ENCODE peak calls at places on chromosomes 12 and 14, in five cellular contexts. V, B, K, U and F are unnamed samples.

GRCh38 chr14:95685978-95686922 is at the start of gene TCL1B:
- DNase-seq in V (no peak), B (no peak), K (no peak), U (no peak), F (no peak)

GRCh38 chr14:105299654-105300541 is 903 bp downstream of the BRF1 start:
- DNase-seq in V (peak; percentile 34), B (no peak), K (no peak), U (no peak), F (peak; percentile 47)

GRCh38 chr14:36217732-36218131 is 41.2 kb upstream of the PTCSC3 start:
- DNase-seq in V (no peak), B (peak; percentile 47), K (peak; percentile 45), U (no peak), F (no peak)

GRCh38 chr12:92063641-92064040 is 82.0 kb downstream of the BTG1 start:
- DNase-seq in V (peak; percentile 84), B (peak; percentile 32), K (no peak), U (no peak), F (no peak)

GRCh38 chr12:22018860-22019259 is 27.2 kb upstream of the CMAS start:
- DNase-seq in V (no peak), B (no peak), K (no peak), U (no peak), F (no peak)

GRCh38 chr12:67002711-67003110 is 266.4 kb upstream of the CAND1 start:
- DNase-seq in V (no peak), B (no peak), K (no peak), U (no peak), F (no peak)

GRCh38 chr12:16955083-16955657 is 349.2 kb upstream of the LMO3 start:
- DNase-seq in V (no peak), B (peak; percentile 63), K (no peak), U (no peak), F (no peak)

GRCh38 chr14:24261256-24261968 is 1.6 kb downstream of the TGM1 start:
- DNase-seq in V (no peak), B (no peak), K (no peak), U (no peak), F (no peak)

GRCh38 chr12:77218278-77218677 is 152.9 kb upstream of the E2F7 start:
- DNase-seq in V (no peak), B (no peak), K (no peak), U (no peak), F (no peak)

GRCh38 chr14:81517798-81518398 is 15.8 kb downstream of the SEL1L start:
- DNase-seq in V (no peak), B (no peak), K (no peak), U (peak; percentile 56), F (no peak)

GRCh38 chr12:113259499-113259953 is 38.3 kb downstream of the TPCN1 start:
- DNase-seq in V (no peak), B (no peak), K (peak; percentile 44), U (peak; percentile 91), F (peak; percentile 72)

GRCh38 chr12:40216516-40217288 is 8.1 kb upstream of the LRRK2 start:
- DNase-seq in V (no peak), B (no peak), K (no peak), U (no peak), F (no peak)

GRCh38 chr14:97138801-97139200 is 341.6 kb downstream of the VRK1 start:
- DNase-seq in V (no peak), B (no peak), K (no peak), U (no peak), F (no peak)

GRCh38 chr14:91398707-91399106 is 18.9 kb downstream of the CCDC88C start:
- DNase-seq in V (no peak), B (no peak), K (no peak), U (no peak), F (no peak)

GRCh38 chr14:26872510-26872909 is 274.7 kb upstream of the NOVA1 start:
- DNase-seq in V (no peak), B (peak; percentile 16), K (peak; percentile 37), U (no peak), F (no peak)

GRCh38 chr14:68247281-68247680 is 427.7 kb downstream of the RAD51B start:
- DNase-seq in V (no peak), B (no peak), K (no peak), U (no peak), F (no peak)

GRCh38 chr14:70649803-70650202 is 8.1 kb downstream of the TTC9 start:
- DNase-seq in V (no peak), B (no peak), K (no peak), U (no peak), F (no peak)

GRCh38 chr14:36519431-36520321 is at the start of gene NKX2-1:
- DNase-seq in V (no peak), B (no peak), K (no peak), U (no peak), F (no peak)

GRCh38 chr12:126772171-126772864 is 1494.7 kb upstream of the TMEM132C start:
- DNase-seq in V (no peak), B (peak; percentile 68), K (no peak), U (no peak), F (no peak)

GRCh38 chr12:100573499-100574261 is at the start of gene GAS2L3:
- DNase-seq in V (peak; percentile 90), B (peak; percentile 66), K (peak; percentile 91), U (peak; percentile 91), F (peak; percentile 92)

GRCh38 chr12:15274561-15274967 is 47.7 kb upstream of the PTPRO start:
- DNase-seq in V (no peak), B (no peak), K (peak; percentile 43), U (no peak), F (peak; percentile 44)

GRCh38 chr14:68794856-68795601 is 2.2 kb upstream of the ZFP36L1 start:
- DNase-seq in V (peak; percentile 84), B (peak; percentile 94), K (peak; percentile 45), U (no peak), F (peak; percentile 59)

GRCh38 chr14:50362791-50363733 is 33.6 kb downstream of the CDKL1 start:
- DNase-seq in V (peak; percentile 9), B (no peak), K (no peak), U (no peak), F (no peak)

GRCh38 chr12:13079440-13079906 is 24.0 kb downstream of the GSG1 start:
- DNase-seq in V (no peak), B (no peak), K (no peak), U (no peak), F (no peak)

GRCh38 chr12:59055204-59055839 is 135.0 kb upstream of the LRIG3 start:
- DNase-seq in V (peak; percentile 56), B (peak; percentile 69), K (no peak), U (no peak), F (no peak)

GRCh38 chr12:78209851-78210493 is 379.3 kb downstream of the NAV3 start:
- DNase-seq in V (no peak), B (no peak), K (no peak), U (peak; percentile 33), F (no peak)

GRCh38 chr14:26703967-26704366 is 106.1 kb upstream of the NOVA1 start:
- DNase-seq in V (no peak), B (no peak), K (no peak), U (no peak), F (no peak)

GRCh38 chr12:114185036-114185435 is 218.9 kb upstream of the RBM19 start:
- DNase-seq in V (no peak), B (no peak), K (no peak), U (no peak), F (no peak)

GRCh38 chr14:61774861-61775260 is 12.6 kb downstream of the SNAPC1 start:
- DNase-seq in V (no peak), B (no peak), K (no peak), U (no peak), F (no peak)

GRCh38 chr14:78448483-78449094 is 278.4 kb downstream of the NRXN3 start:
- DNase-seq in V (peak; percentile 28), B (no peak), K (peak; percentile 53), U (no peak), F (peak; percentile 57)

GRCh38 chr12:130838951-130839769 is at the start of gene STX2:
- DNase-seq in V (peak; percentile 88), B (peak; percentile 54), K (peak; percentile 88), U (peak; percentile 90), F (peak; percentile 87)

DNA sequence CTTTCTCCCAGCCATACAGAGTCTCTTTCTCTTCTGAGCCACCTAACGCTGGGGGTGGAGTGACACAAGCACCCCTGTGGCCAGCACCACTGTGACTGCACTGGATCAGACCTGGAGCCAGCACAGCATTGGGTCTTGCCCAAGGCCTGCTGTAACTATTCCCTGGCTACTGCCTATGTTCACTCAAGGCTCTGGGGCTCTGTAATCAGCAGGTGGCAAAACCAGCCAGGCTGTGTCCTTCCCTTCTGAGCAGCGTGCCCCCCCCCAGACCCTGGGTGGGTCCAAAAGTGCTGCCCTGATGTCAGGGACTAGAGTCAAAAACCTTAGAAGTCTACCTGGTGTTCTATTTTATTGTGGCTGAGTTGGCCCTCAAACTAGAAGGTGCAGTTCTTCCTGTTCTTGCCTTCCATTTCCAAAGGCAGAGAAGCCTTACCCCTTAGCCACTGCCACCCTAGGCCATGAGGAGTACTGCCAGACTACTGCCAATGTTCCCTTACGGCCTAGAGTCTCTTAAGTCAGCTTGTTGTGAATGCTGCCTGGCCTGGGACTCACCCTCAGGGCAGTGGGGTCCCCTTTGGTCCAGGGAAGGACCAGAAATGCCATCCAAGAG is 49.9 kb downstream of the PELI2 start:
- DNase-seq in V (no peak), B (no peak), K (no peak), U (no peak), F (no peak)
- H3K27ac ChIP-seq in V (no peak overlapping the region), B (no peak overlapping the region), K (no peak overlapping the region), U (no peak overlapping the region), F (no peak overlapping the region)

GRCh38 chr14:100567009-100567876 is 20.0 kb downstream of the BEGAIN start:
- DNase-seq in V (no peak), B (no peak), K (no peak), U (no peak), F (no peak)
- H3K4me3 ChIP-seq in V (no peak overlapping the region), B (no peak overlapping the region), K (peak overlapping the region; percentile 37), U (peak overlapping the region; percentile 68), F (peak overlapping the region; percentile 31)

GRCh38 chr12:50188875-50189575 is 21.9 kb upstream of the CERS5 start:
- DNase-seq in V (no peak), B (no peak), K (no peak), U (no peak), F (peak; percentile 59)

GRCh38 chr12:50187084-50187900 is 20.1 kb upstream of the CERS5 start:
- DNase-seq in V (peak; percentile 92), B (peak; percentile 95), K (no peak), U (no peak), F (no peak)

GRCh38 chr12:50185975-50186663 is 18.9 kb upstream of the CERS5 start:
- DNase-seq in V (peak; percentile 46), B (peak; percentile 74), K (no peak), U (no peak), F (no peak)

GRCh38 chr12:50186667-50187066 is 19.5 kb upstream of the CERS5 start:
- DNase-seq in V (peak; percentile 78), B (peak; percentile 74), K (no peak), U (no peak), F (no peak)

GRCh38 chr12:50188280-50188781 is 21.2 kb upstream of the CERS5 start:
- DNase-seq in V (peak; percentile 21), B (peak; percentile 60), K (no peak), U (no peak), F (no peak)
- H3K4me1 ChIP-seq in V (peaks cover 45% of the 10 kb centered on the region), B (peaks cover 37% of the 10 kb centered on the region), K (peaks cover 44% of the 10 kb centered on the region), U (peaks cover 43% of the 10 kb centered on the region), F (peaks cover 30% of the 10 kb centered on the region)

DNA sequence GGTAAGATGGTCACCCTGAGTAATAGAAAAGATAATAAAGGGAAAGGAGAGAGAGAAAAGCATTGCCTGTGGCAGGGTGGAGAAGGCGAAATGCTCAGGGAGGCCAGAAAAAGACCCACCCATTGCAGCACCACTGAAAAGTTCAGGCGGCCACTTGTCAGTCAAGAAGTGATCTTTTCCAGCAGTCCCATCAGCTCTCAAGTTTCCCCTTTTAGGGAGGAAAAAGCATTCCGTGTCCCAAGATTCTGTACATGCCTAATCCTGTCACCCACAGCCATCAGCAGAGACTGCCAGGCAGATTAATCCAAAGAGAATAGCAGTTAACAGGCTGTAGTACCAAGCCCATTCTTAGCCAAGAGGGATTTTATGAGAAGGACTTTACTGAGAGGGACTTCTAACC is 11.9 kb downstream of the SLC38A1 start:
- DNase-seq in V (no peak), B (no peak), K (no peak), U (no peak), F (no peak)
- H3K27ac ChIP-seq in V (no peak overlapping the region), B (no peak overlapping the region), K (peak overlapping the region; percentile 46), U (peak overlapping the region; percentile 47), F (no peak overlapping the region)